ENCODE peak calls at places on chromosomes 12 and 14, in eight cellular contexts. C is germinal center; Y is thoracic aorta; S is activated CD4-positive, alpha-beta memory T cell treated with anti-CD3 and anti-CD28 coated beads, Interleukin-2, amount 10 ng/mL, durations not matched to agents 7 days and 5 days; R is Panc1; J is thyroid gland; B is MG63; D is Daoy. G is an unnamed sample.
A peak's percentile ranks its signal among the peaks of the same experiment; 100 is the strongest.

GRCh38 chr14:51846631-51847488 is 13.6 kb upstream of the GNG2 start:
- DNase-seq in C (peak; percentile 86), Y (no peak), S (peak; percentile 91), R (no peak), J (peak; percentile 72), B (no peak), D (no peak), G (no peak)

GRCh38 chr14:101033006-101033405 is 129.5 kb upstream of the RTL1 start:
- DNase-seq in C (no peak), Y (no peak), S (no peak), R (no peak), J (no peak), B (no peak), D (no peak), G (peak; percentile 2)

GRCh38 chr14:46840971-46841729 is 189.6 kb upstream of the RPL10L start:
- DNase-seq in C (no peak), Y (no peak), S (no peak), R (no peak), J (peak; percentile 15), B (no peak), D (no peak), G (no peak)

GRCh38 chr12:65876898-65877721 is 52.8 kb downstream of the HMGA2 start:
- DNase-seq in C (no peak), Y (no peak), S (no peak), R (no peak), J (no peak), B (no peak), D (peak; percentile 33), G (no peak)

GRCh38 chr12:43655586-43655985 is 103.0 kb downstream of the PUS7L start:
- DNase-seq in C (no peak), Y (no peak), S (no peak), R (no peak), J (no peak), B (peak; percentile 56), D (no peak), G (no peak)

GRCh38 chr12:104672501-104673265 is 215.9 kb downstream of the CHST11 start:
- DNase-seq in C (no peak), Y (peak; percentile 67), S (no peak), R (no peak), J (peak; percentile 90), B (peak; percentile 91), D (peak; percentile 82), G (no peak)

GRCh38 chr12:90128526-90128925 is 419.9 kb upstream of the ATP2B1 start:
- DNase-seq in C (no peak), Y (no peak), S (no peak), R (no peak), J (no peak), B (no peak), D (no peak), G (peak; percentile 91)

GRCh38 chr14:58637040-58637390 is 747 bp upstream of the DACT1 start:
- DNase-seq in C (peak; percentile 6), Y (peak; percentile 64), S (peak; percentile 18), R (no peak), J (peak; percentile 40), B (peak; percentile 42), D (peak; percentile 76), G (peak; percentile 30)

GRCh38 chr12:108846320-108846719 is 11.1 kb downstream of the SSH1 start:
- DNase-seq in C (no peak), Y (no peak), S (no peak), R (no peak), J (no peak), B (peak; percentile 92), D (no peak), G (peak; percentile 85)

GRCh38 chr14:101480747-101481530 is 80.4 kb upstream of the DIO3 start:
- DNase-seq in C (no peak), Y (no peak), S (no peak), R (peak; percentile 89), J (no peak), B (peak; percentile 13), D (peak; percentile 84), G (no peak)

GRCh38 chr12:21818627-21819026 is 44.1 kb upstream of the KCNJ8 start:
- DNase-seq in C (no peak), Y (no peak), S (no peak), R (no peak), J (no peak), B (no peak), D (no peak), G (no peak)

GRCh38 chr12:98373019-98373554 is 142.3 kb upstream of the TMPO start:
- DNase-seq in C (peak; percentile 8), Y (no peak), S (no peak), R (no peak), J (no peak), B (no peak), D (peak; percentile 55), G (no peak)

GRCh38 chr14:31286456-31287293 is 79.1 kb upstream of the HECTD1 start:
- DNase-seq in C (no peak), Y (no peak), S (no peak), R (no peak), J (peak; percentile 15), B (no peak), D (no peak), G (no peak)

GRCh38 chr14:26598081-26598671 is 343 bp upstream of the NOVA1 start:
- DNase-seq in C (no peak), Y (peak; percentile 25), S (no peak), R (no peak), J (peak; percentile 80), B (peak; percentile 48), D (peak; percentile 95), G (peak; percentile 87)

GRCh38 chr14:94548999-94549985 is 11.9 kb upstream of the SERPINA4 start:
- DNase-seq in C (peak; percentile 62), Y (no peak), S (peak; percentile 60), R (peak; percentile 15), J (peak; percentile 47), B (no peak), D (peak; percentile 59), G (peak; percentile 92)

GRCh38 chr14:54881761-54882401 is 20.7 kb downstream of the GCH1 start:
- DNase-seq in C (peak; percentile 30), Y (no peak), S (peak; percentile 44), R (no peak), J (no peak), B (peak; percentile 8), D (peak; percentile 42), G (no peak)

GRCh38 chr12:62260733-62261683 is 804 bp downstream of the USP15 start:
- DNase-seq in C (peak; percentile 70), Y (no peak), S (peak; percentile 83), R (peak; percentile 8), J (peak; percentile 14), B (peak; percentile 6), D (peak; percentile 56), G (no peak)

GRCh38 chr12:27826076-27826475 is 46.0 kb upstream of the MANSC4 start:
- DNase-seq in C (no peak), Y (no peak), S (no peak), R (no peak), J (no peak), B (no peak), D (no peak), G (no peak)

GRCh38 chr14:61585598-61586538 is 109.4 kb upstream of the HIF1A start:
- DNase-seq in C (no peak), Y (peak; percentile 64), S (no peak), R (no peak), J (peak; percentile 45), B (peak; percentile 79), D (peak; percentile 79), G (no peak)

GRCh38 chr12:32400866-32401265 is 1.5 kb downstream of the FGD4 start:
- DNase-seq in C (no peak), Y (no peak), S (no peak), R (no peak), J (no peak), B (no peak), D (no peak), G (no peak)

GRCh38 chr12:11968516-11968915 is 102.2 kb upstream of the BCL2L14 start:
- DNase-seq in C (no peak), Y (no peak), S (no peak), R (no peak), J (no peak), B (no peak), D (no peak), G (no peak)